ENCODE peak calls at places on chromosomes 6 and 20, in four cellular contexts. T is stomach, E is neural progenitor cell, C is colonic mucosa. N is an unnamed sample.

GRCh38 chr20:32157611-32158010 is 48.1 kb downstream of the TM9SF4 start:
- DNase-seq in T (no peak), E (no peak), C (no peak), N (no peak)

GRCh38 chr20:20941468-20941889 is 164.7 kb downstream of the LINC00237 start:
- DNase-seq in T (no peak), E (no peak), C (no peak), N (no peak)

GRCh38 chr6:35062676-35063574 is 78.2 kb downstream of the TCP11 start:
- DNase-seq in T (no peak), E (no peak), C (no peak), N (no peak)

GRCh38 chr6:98769546-98769945 is 64.8 kb upstream of the POU3F2 start:
- DNase-seq in T (no peak), E (peak; percentile 23), C (peak; percentile 19), N (peak; percentile 66)

GRCh38 chr6:12113190-12113578 is 101.1 kb downstream of the HIVEP1 start:
- DNase-seq in T (no peak), E (no peak), C (no peak), N (no peak)

GRCh38 chr20:3702992-3703391 is 9.4 kb downstream of the SIGLEC1 start:
- DNase-seq in T (no peak), E (no peak), C (no peak), N (no peak)

GRCh38 chr20:59124326-59125029 is 39.1 kb upstream of the ZNF831 start:
- DNase-seq in T (no peak), E (no peak), C (no peak), N (no peak)

GRCh38 chr20:53805895-53806384 is 212.3 kb upstream of the ZNF217 start:
- DNase-seq in T (no peak), E (no peak), C (peak; percentile 59), N (no peak)

GRCh38 chr6:42392871-42393270 is 58.9 kb downstream of the TRERF1 start:
- DNase-seq in T (peak; percentile 20), E (no peak), C (no peak), N (no peak)

GRCh38 chr6:96211341-96211740 is 195.6 kb downstream of the FUT9 start:
- DNase-seq in T (no peak), E (no peak), C (no peak), N (no peak)

GRCh38 chr6:129507059-129507807 is 202.7 kb downstream of the ARHGAP18 start:
- DNase-seq in T (no peak), E (no peak), C (no peak), N (peak; percentile 58)

GRCh38 chr6:108684809-108685329 is 124.2 kb downstream of the FOXO3 start:
- DNase-seq in T (no peak), E (no peak), C (no peak), N (peak; percentile 39)

GRCh38 chr6:35327349-35328027 is 14.9 kb upstream of the PPARD start:
- DNase-seq in T (peak; percentile 77), E (peak; percentile 72), C (peak; percentile 70), N (peak; percentile 74)

GRCh38 chr6:130560231-130560630 is 194.4 kb downstream of the TMEM200A start:
- DNase-seq in T (no peak), E (no peak), C (no peak), N (no peak)

GRCh38 chr6:133436652-133437051 is 195.5 kb downstream of the EYA4 start:
- DNase-seq in T (no peak), E (no peak), C (no peak), N (no peak)

GRCh38 chr6:38701551-38701950 is 1.4 kb downstream of the GLO1 start:
- DNase-seq in T (no peak), E (no peak), C (no peak), N (no peak)

GRCh38 chr6:6825986-6826901 is 237.7 kb downstream of the LY86 start:
- DNase-seq in T (peak; percentile 66), E (no peak), C (peak; percentile 60), N (no peak)

GRCh38 chr6:72218125-72218524 is 331.8 kb downstream of the RIMS1 start:
- DNase-seq in T (peak; percentile 46), E (peak; percentile 81), C (no peak), N (peak; percentile 40)

GRCh38 chr20:39066464-39066863 is 104.3 kb downstream of the DHX35 start:
- DNase-seq in T (no peak), E (peak; percentile 90), C (no peak), N (no peak)

GRCh38 chr20:34065260-34065659 is 46.8 kb downstream of the EIF2S2 start:
- DNase-seq in T (no peak), E (no peak), C (no peak), N (no peak)

GRCh38 chr20:32362924-32363364 is 4.8 kb downstream of the ASXL1 start:
- DNase-seq in T (no peak), E (no peak), C (no peak), N (no peak)

GRCh38 chr6:142300758-142301251 is 1.0 kb upstream of the ADGRG6 start:
- DNase-seq in T (peak; percentile 80), E (peak; percentile 34), C (peak; percentile 61), N (no peak)

DNA sequence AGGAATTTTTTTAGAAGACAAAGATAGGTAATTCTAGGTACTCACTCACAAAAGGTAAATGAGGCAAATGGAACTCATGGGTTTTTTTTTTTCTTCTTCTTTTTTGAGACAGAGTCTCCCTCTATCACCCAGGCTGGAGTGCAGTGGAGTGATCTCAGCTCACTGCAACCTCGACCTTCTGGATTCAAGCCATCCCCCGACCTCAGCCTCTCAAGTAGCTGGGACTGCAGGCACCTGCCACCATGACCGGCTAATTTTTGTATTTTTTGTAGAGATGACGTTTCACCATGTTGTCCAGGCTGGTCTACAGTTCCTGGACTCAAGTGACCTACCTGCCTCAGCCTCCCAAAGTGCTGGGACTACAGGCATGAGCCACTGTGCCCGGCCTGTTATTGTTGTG is 126.1 kb downstream of the LRRC1 start:
- DNase-seq in T (no peak), E (no peak), C (no peak), N (no peak)
- H3K4me1 ChIP-seq in T (no peaks in the 10 kb centered on the region), E (no peaks in the 10 kb centered on the region), C (peaks cover 4% of the 10 kb centered on the region), N (peaks cover 25% of the 10 kb centered on the region)

GRCh38 chr6:31355540-31355988 is 1.4 kb downstream of the HLA-B start:
- DNase-seq in T (no peak), E (no peak), C (no peak), N (no peak)

GRCh38 chr6:31356216-31356945 is 598 bp downstream of the HLA-B start:
- DNase-seq in T (peak; percentile 49), E (peak; percentile 36), C (peak; percentile 48), N (no peak)

GRCh38 chr6:31359556-31359955 is 2.6 kb upstream of the HLA-B start:
- DNase-seq in T (no peak), E (no peak), C (no peak), N (no peak)

GRCh38 chr6:31356946-31357466 is at the start of gene HLA-B:
- DNase-seq in T (peak; percentile 87), E (peak; percentile 71), C (peak; percentile 70), N (no peak)

DNA sequence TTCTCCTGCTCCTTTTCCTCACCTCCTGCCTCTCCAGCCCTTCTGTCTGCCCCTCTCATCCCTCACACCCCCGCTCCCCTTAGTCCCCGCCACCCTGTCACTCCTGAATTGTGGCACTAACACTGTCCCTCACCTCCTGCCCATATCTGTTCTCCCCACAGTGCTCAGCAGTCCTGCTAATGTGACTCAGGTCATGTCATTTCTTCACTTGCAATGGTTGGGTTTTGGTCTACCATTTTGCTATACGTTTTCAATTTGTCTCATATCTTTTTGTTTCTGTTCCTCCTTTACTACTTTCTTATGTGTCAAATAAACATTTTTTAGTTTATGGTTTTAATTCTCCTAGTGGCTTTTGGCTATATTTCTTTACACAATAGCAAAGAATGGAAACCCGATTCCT is 1.3 kb upstream of the HLA-B start:
- DNase-seq in T (no peak), E (no peak), C (no peak), N (no peak)
- H3K4me3 ChIP-seq in T (no peak overlapping the region), E (no peak overlapping the region), C (no peak overlapping the region), N (no peak overlapping the region)

GRCh38 chr6:157644043-157644810 is 178.8 kb upstream of the SNX9 start:
- DNase-seq in T (no peak), E (no peak), C (no peak), N (no peak)
- TF ChIP-seq CTCF in T (no peak), E (no peak), C (no peak), N (no peak)

GRCh38 chr6:105645958-105646357 is 243.1 kb upstream of the PREP start:
- DNase-seq in T (no peak), E (no peak), C (no peak), N (no peak)
- H3K4me1 ChIP-seq in T (no peaks in the 10 kb centered on the region), E (peaks cover 12% of the 10 kb centered on the region), C (no peaks in the 10 kb centered on the region), N (peaks cover 14% of the 10 kb centered on the region)

DNA sequence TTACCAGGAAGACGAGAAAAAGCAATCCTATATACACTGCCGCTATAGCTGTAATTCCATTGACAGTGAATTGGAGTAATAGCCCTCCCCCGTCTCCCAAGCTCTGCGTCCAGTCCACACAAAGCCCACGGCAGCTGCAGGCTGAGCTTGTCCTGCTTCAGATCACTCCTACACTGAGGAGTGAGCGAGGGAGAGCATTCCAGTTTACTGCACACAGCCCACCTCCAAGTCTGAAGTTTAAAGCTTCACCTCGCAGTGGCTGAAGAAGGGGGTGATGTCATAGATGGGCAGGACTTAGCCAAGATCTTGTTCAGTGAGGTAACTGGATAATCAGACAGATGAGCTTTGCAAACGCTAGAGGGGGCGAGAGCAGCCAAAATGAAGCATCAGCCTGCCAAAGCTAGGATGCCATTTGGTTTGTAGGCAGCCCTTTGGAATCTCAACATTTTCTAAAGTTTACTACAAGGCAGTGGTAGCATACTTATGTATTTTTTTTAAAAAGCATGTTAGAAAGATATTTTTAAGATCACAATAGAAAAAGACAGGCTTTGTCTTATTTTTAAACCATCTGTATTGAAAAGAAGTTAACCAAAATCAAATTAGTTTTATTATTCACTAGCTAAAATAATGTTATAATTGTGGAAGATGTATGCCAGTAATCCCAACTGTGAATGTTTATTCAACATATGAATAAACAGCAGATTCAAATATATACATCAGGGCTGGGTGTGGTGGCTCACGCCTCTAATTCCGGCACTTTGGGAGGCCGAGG is at the start of gene FLRT3:
- DNase-seq in T (peak; percentile 85), E (peak; percentile 92), C (peak; percentile 81), N (peak; percentile 94)
- H3K4me3 ChIP-seq in T (peak within 1 kb of the TSS; percentile 49), E (peak within 1 kb of the TSS; percentile 67), C (peak within 1 kb of the TSS; percentile 29), N (peak within 1 kb of the TSS; percentile 54)

DNA sequence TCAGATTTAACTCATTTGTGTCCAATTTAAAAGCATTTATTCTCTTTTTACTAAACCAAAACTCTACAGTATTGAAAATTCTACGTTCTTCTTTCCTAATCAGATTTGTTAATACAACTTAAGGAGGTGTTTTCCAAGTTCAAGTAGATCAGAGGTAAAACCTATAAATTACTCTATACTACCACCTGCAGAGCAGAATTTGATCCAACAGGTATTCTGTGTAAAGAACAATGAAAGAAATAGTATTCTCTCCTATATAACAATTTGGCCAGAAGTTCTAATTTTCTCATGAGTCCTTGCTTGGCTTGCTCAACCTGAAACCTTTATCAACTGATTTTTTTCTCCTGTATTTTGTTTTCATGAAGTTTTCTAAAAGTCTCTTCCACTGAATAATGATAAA is 28.5 kb upstream of the DST start:
- DNase-seq in T (no peak), E (no peak), C (no peak), N (no peak)
- TF ChIP-seq CTCF in T (no peak), E (no peak), C (no peak), N (no peak)

N was measured in Caco-2.